ENCODE peak calls at places on chromosomes 13 and 19, in six cellular contexts. K is astrocyte of the hippocampus, D is KBM-7, C is heart left ventricle, Z is NCI-H1092, A is nucleus accumbens. E is an unnamed sample.

GRCh38 chr19:51259348-51260245 is 8.7 kb downstream of the SIGLECL1 start:
- DNase-seq in K (peak; percentile 33), D (peak; percentile 80), C (peak; percentile 25), Z (peak; percentile 0), A (no peak), E (peak; percentile 43)

GRCh38 chr13:42644841-42645240 is 70.9 kb downstream of the TNFSF11 start:
- DNase-seq in K (no peak), D (no peak), C (no peak), Z (no peak), A (no peak), E (no peak)

GRCh38 chr13:24196593-24197197 is 36.2 kb downstream of the SPATA13 start:
- DNase-seq in K (no peak), D (peak; percentile 40), C (no peak), Z (no peak), A (no peak), E (no peak)

GRCh38 chr19:34241513-34242337 is 12.6 kb upstream of the GARRE1 start:
- DNase-seq in K (no peak), D (peak; percentile 36), C (no peak), Z (no peak), A (no peak), E (no peak)

GRCh38 chr19:55433292-55433691 is 9.8 kb downstream of the SHISA7 start:
- DNase-seq in K (no peak), D (no peak), C (no peak), Z (no peak), A (no peak), E (no peak)

GRCh38 chr13:41588899-41589298 is 131.5 kb downstream of the RGCC start:
- DNase-seq in K (peak; percentile 68), D (no peak), C (no peak), Z (no peak), A (no peak), E (peak; percentile 87)

GRCh38 chr13:105177265-105177900 is 1358.1 kb downstream of the EFNB2 start:
- DNase-seq in K (peak; percentile 4), D (peak; percentile 46), C (no peak), Z (no peak), A (no peak), E (no peak)

GRCh38 chr13:108328848-108329247 is 59.3 kb downstream of the TNFSF13B start:
- DNase-seq in K (no peak), D (no peak), C (no peak), Z (no peak), A (no peak), E (no peak)

GRCh38 chr19:4120531-4120930 is 3.4 kb downstream of the MAP2K2 start:
- DNase-seq in K (peak; percentile 55), D (no peak), C (no peak), Z (no peak), A (no peak), E (peak; percentile 21)

GRCh38 chr13:47188802-47189201 is 291.9 kb upstream of the HTR2A start:
- DNase-seq in K (no peak), D (no peak), C (no peak), Z (no peak), A (no peak), E (peak; percentile 67)

GRCh38 chr19:49339364-49340068 is 4.3 kb downstream of the CD37 start:
- DNase-seq in K (peak; percentile 95), D (no peak), C (peak; percentile 91), Z (no peak), A (peak; percentile 87), E (peak; percentile 79)

GRCh38 chr19:4913996-4914735 is 4.9 kb downstream of the UHRF1 start:
- DNase-seq in K (peak; percentile 52), D (no peak), C (no peak), Z (no peak), A (no peak), E (no peak)

GRCh38 chr19:50461066-50461875 is 15.0 kb upstream of the EMC10 start:
- DNase-seq in K (peak; percentile 83), D (peak; percentile 79), C (no peak), Z (no peak), A (peak; percentile 22), E (peak; percentile 69)

GRCh38 chr13:48493076-48493765 is 39.7 kb downstream of the RCBTB2 start:
- DNase-seq in K (no peak), D (peak; percentile 69), C (no peak), Z (no peak), A (no peak), E (no peak)

GRCh38 chr19:3969435-3970312 is 1.2 kb downstream of the DAPK3 start:
- DNase-seq in K (peak; percentile 90), D (no peak), C (no peak), Z (no peak), A (no peak), E (peak; percentile 89)

GRCh38 chr19:53881482-53882390 is at the start of gene PRKCG:
- DNase-seq in K (peak; percentile 59), D (peak; percentile 43), C (peak; percentile 43), Z (no peak), A (peak; percentile 74), E (no peak)

GRCh38 chr19:23882493-23882892 is 32.2 kb upstream of the ZNF726 start:
- DNase-seq in K (no peak), D (no peak), C (no peak), Z (no peak), A (no peak), E (peak; percentile 15)

GRCh38 chr13:85347251-85347650 is 452.0 kb downstream of the SLITRK6 start:
- DNase-seq in K (peak; percentile 75), D (no peak), C (no peak), Z (no peak), A (no peak), E (peak; percentile 42)

GRCh38 chr13:83877901-83878300 is 4.4 kb downstream of the SLITRK1 start:
- DNase-seq in K (no peak), D (no peak), C (no peak), Z (no peak), A (no peak), E (no peak)

GRCh38 chr13:66965146-66965545 is 265.0 kb downstream of the PCDH9 start:
- DNase-seq in K (no peak), D (no peak), C (no peak), Z (no peak), A (no peak), E (no peak)

GRCh38 chr19:1062387-1063029 is 4.5 kb upstream of the ARHGAP45 start:
- DNase-seq in K (no peak), D (no peak), C (no peak), Z (no peak), A (no peak), E (no peak)

GRCh38 chr19:18605546-18606280 is 886 bp downstream of the CRLF1 start:
- DNase-seq in K (peak; percentile 33), D (no peak), C (no peak), Z (no peak), A (no peak), E (no peak)

GRCh38 chr13:100620792-100621191 is 32.2 kb upstream of the GGACT start:
- DNase-seq in K (no peak), D (no peak), C (no peak), Z (no peak), A (no peak), E (no peak)

GRCh38 chr19:7751157-7751783 is 3.9 kb upstream of the CD209 start:
- DNase-seq in K (no peak), D (no peak), C (no peak), Z (no peak), A (no peak), E (no peak)

GRCh38 chr19:6225232-6225635 is 54.5 kb downstream of the MLLT1 start:
- DNase-seq in K (no peak), D (no peak), C (no peak), Z (no peak), A (no peak), E (no peak)

GRCh38 chr19:34979819-34980640 is 16.0 kb upstream of the ZNF792 start:
- DNase-seq in K (no peak), D (no peak), C (no peak), Z (no peak), A (no peak), E (no peak)

GRCh38 chr13:28792992-28793391 is 27.1 kb upstream of the MTUS2 start:
- DNase-seq in K (peak; percentile 29), D (peak; percentile 8), C (no peak), Z (no peak), A (no peak), E (peak; percentile 72)

GRCh38 chr19:19642506-19643157 is 825 bp downstream of the GMIP start:
- DNase-seq in K (peak; percentile 34), D (peak; percentile 52), C (no peak), Z (no peak), A (no peak), E (peak; percentile 35)

GRCh38 chr19:7063339-7063738 is 4.9 kb upstream of the MBD3L3 start:
- DNase-seq in K (no peak), D (peak; percentile 39), C (no peak), Z (no peak), A (no peak), E (no peak)

GRCh38 chr13:68066879-68067513 is 836.9 kb upstream of the PCDH9 start:
- DNase-seq in K (no peak), D (no peak), C (no peak), Z (no peak), A (no peak), E (no peak)

GRCh38 chr13:48009298-48009697 is 8.2 kb upstream of the SUCLA2 start:
- DNase-seq in K (peak; percentile 73), D (peak; percentile 53), C (no peak), Z (no peak), A (no peak), E (peak; percentile 76)

GRCh38 chr19:10295847-10296591 is 6.3 kb downstream of the ICAM5 start:
- DNase-seq in K (peak; percentile 35), D (no peak), C (no peak), Z (no peak), A (no peak), E (no peak)

GRCh38 chr13:61695147-61695546 is 279.5 kb upstream of the PCDH20 start:
- DNase-seq in K (peak; percentile 8), D (no peak), C (no peak), Z (no peak), A (no peak), E (peak; percentile 26)

GRCh38 chr13:67259208-67259607 is 29.1 kb upstream of the PCDH9 start:
- DNase-seq in K (no peak), D (no peak), C (no peak), Z (no peak), A (no peak), E (no peak)